ENCODE peak calls at places on chromosomes 6 and 20, in four cellular contexts. A is HepG2, V is A549, Y is H1. N is an unnamed sample.
A peak's percentile ranks its signal among the peaks of the same experiment; 100 is the strongest.

GRCh38 chr6:127949251-127949650 is 48.4 kb upstream of the THEMIS start:
- DNase-seq in A (no peak), V (no peak), Y (no peak), N (no peak)

GRCh38 chr6:7140631-7141366 is 33.0 kb downstream of the RREB1 start:
- DNase-seq in A (peak; percentile 67), V (peak; percentile 60), Y (no peak), N (peak; percentile 91)

GRCh38 chr20:57892471-57892870 is 182.7 kb upstream of the PMEPA1 start:
- DNase-seq in A (no peak), V (no peak), Y (no peak), N (no peak)

GRCh38 chr20:14716251-14716650 is 378.8 kb upstream of the FLRT3 start:
- DNase-seq in A (no peak), V (no peak), Y (peak; percentile 47), N (no peak)

GRCh38 chr6:33837971-33838665 is 34.3 kb upstream of the MLN start:
- DNase-seq in A (no peak), V (no peak), Y (no peak), N (no peak)

GRCh38 chr6:98574991-98575390 is 259.4 kb upstream of the POU3F2 start:
- DNase-seq in A (peak; percentile 45), V (peak; percentile 0), Y (no peak), N (no peak)

GRCh38 chr6:106250997-106251396 is 74.6 kb downstream of the ATG5 start:
- DNase-seq in A (no peak), V (no peak), Y (no peak), N (no peak)

GRCh38 chr20:43849496-43850197 is 65.0 kb upstream of the TOX2 start:
- DNase-seq in A (no peak), V (peak; percentile 62), Y (no peak), N (no peak)

GRCh38 chr6:89618026-89618425 is 20.5 kb downstream of the LYRM2 start:
- DNase-seq in A (no peak), V (no peak), Y (no peak), N (no peak)

GRCh38 chr6:169831450-169832246 is 80.2 kb downstream of the ERMARD start:
- DNase-seq in A (peak; percentile 60), V (peak; percentile 51), Y (peak; percentile 79), N (peak; percentile 83)

GRCh38 chr6:137866200-137866913 is 702 bp upstream of the TNFAIP3 start:
- DNase-seq in A (no peak), V (no peak), Y (no peak), N (peak; percentile 60)

GRCh38 chr20:21099653-21100589 is 6.2 kb downstream of the LINC00237 start:
- DNase-seq in A (no peak), V (peak; percentile 24), Y (no peak), N (peak; percentile 39)

GRCh38 chr6:148868314-148868713 is 121.5 kb downstream of the UST start:
- DNase-seq in A (no peak), V (no peak), Y (no peak), N (no peak)

GRCh38 chr20:38331814-38332213 is 14.5 kb upstream of the LBP start:
- DNase-seq in A (no peak), V (no peak), Y (no peak), N (no peak)

GRCh38 chr6:117906905-117907599 is at the start of gene SLC35F1:
- DNase-seq in A (peak; percentile 5), V (peak; percentile 6), Y (no peak), N (peak; percentile 26)

GRCh38 chr20:24102749-24103148 is 114.2 kb upstream of the GGTLC1 start:
- DNase-seq in A (no peak), V (peak; percentile 47), Y (no peak), N (no peak)

GRCh38 chr6:3039384-3039783 is 28.9 kb upstream of the RIPK1 start:
- DNase-seq in A (no peak), V (no peak), Y (no peak), N (no peak)

GRCh38 chr6:159899994-159900745 is 9.4 kb downstream of the MAS1 start:
- DNase-seq in A (no peak), V (peak; percentile 70), Y (no peak), N (no peak)

GRCh38 chr6:89281779-89282246 is 33.3 kb downstream of the GABRR2 start:
- DNase-seq in A (peak; percentile 44), V (peak; percentile 57), Y (peak; percentile 49), N (peak; percentile 75)

GRCh38 chr6:44301106-44301505 is 12.0 kb downstream of the AARS2 start:
- DNase-seq in A (no peak), V (no peak), Y (no peak), N (no peak)

GRCh38 chr6:152458648-152459047 is 178.5 kb downstream of the SYNE1 start:
- DNase-seq in A (no peak), V (no peak), Y (no peak), N (no peak)

GRCh38 chr6:88263591-88263990 is 97.4 kb upstream of the CNR1 start:
- DNase-seq in A (no peak), V (no peak), Y (no peak), N (no peak)

GRCh38 chr20:43994486-43995100 is 79.9 kb downstream of the TOX2 start:
- DNase-seq in A (no peak), V (no peak), Y (no peak), N (no peak)

GRCh38 chr20:51833326-51833725 is 31.0 kb upstream of the SALL4 start:
- DNase-seq in A (no peak), V (no peak), Y (no peak), N (no peak)

GRCh38 chr20:51528263-51529026 is 14.1 kb downstream of the NFATC2 start:
- DNase-seq in A (no peak), V (no peak), Y (no peak), N (no peak)

GRCh38 chr6:116298273-116298672 is 18.5 kb upstream of the TSPYL1 start:
- DNase-seq in A (no peak), V (no peak), Y (no peak), N (no peak)

GRCh38 chr6:108156180-108156937 is 9.5 kb upstream of the NR2E1 start:
- DNase-seq in A (peak; percentile 6), V (no peak), Y (no peak), N (no peak)

GRCh38 chr6:146194434-146194833 is 165.6 kb downstream of the GRM1 start:
- DNase-seq in A (no peak), V (no peak), Y (no peak), N (no peak)

GRCh38 chr6:31920803-31921202 is 6.7 kb upstream of the C2 start:
- DNase-seq in A (no peak), V (peak; percentile 55), Y (no peak), N (no peak)

GRCh38 chr6:82906951-82907350 is 158.7 kb downstream of the UBE3D start:
- DNase-seq in A (no peak), V (no peak), Y (no peak), N (no peak)

GRCh38 chr6:168042426-168043192 is 36.4 kb downstream of the FRMD1 start:
- DNase-seq in A (no peak), V (no peak), Y (no peak), N (no peak)

GRCh38 chr6:42007753-42008528 is 42.4 kb upstream of the TAF8 start:
- DNase-seq in A (no peak), V (no peak), Y (no peak), N (no peak)

GRCh38 chr20:13786143-13786828 is 1.5 kb downstream of the NDUFAF5 start:
- DNase-seq in A (no peak), V (no peak), Y (no peak), N (no peak)

GRCh38 chr6:25623874-25624273 is 28.1 kb upstream of the SCGN start:
- DNase-seq in A (no peak), V (no peak), Y (no peak), N (no peak)

GRCh38 chr6:168447741-168448140 is 6.8 kb downstream of the SMOC2 start:
- DNase-seq in A (no peak), V (no peak), Y (no peak), N (no peak)

GRCh38 chr20:58634818-58635665 is 16.0 kb upstream of the STX16 start:
- DNase-seq in A (no peak), V (no peak), Y (no peak), N (peak; percentile 60)

GRCh38 chr20:52457826-52458225 is 266.2 kb upstream of the ZFP64 start:
- DNase-seq in A (no peak), V (no peak), Y (no peak), N (no peak)

GRCh38 chr6:167577891-167578361 is 248.8 kb upstream of the AFDN start:
- DNase-seq in A (no peak), V (no peak), Y (no peak), N (no peak)

GRCh38 chr6:158172001-158172400 is 3.9 kb downstream of the GTF2H5 start:
- DNase-seq in A (no peak), V (no peak), Y (no peak), N (no peak)

GRCh38 chr20:32189691-32190607 is 17.6 kb downstream of the PLAGL2 start:
- DNase-seq in A (no peak), V (no peak), Y (no peak), N (no peak)
- TF ChIP-seq CEBPB in A (no peak), V (no peak), Y (no peak), N (no peak)

GRCh38 chr20:2123720-2124119 is 22.1 kb downstream of the STK35 start:
- DNase-seq in A (no peak), V (no peak), Y (no peak), N (no peak)
- TF ChIP-seq EP300 in A (no peak), V (no peak), Y (no peak), N (no peak)

GRCh38 chr6:53673138-53673801 is 7.7 kb upstream of the KLHL31 start:
- DNase-seq in A (peak; percentile 71), V (peak; percentile 60), Y (no peak), N (no peak)
- TF ChIP-seq CEBPB in A (no peak), V (no peak), Y (no peak), N (no peak)

GRCh38 chr20:64080013-64080812 is at the start of gene OPRL1:
- DNase-seq in A (no peak), V (no peak), Y (no peak), N (no peak)
- TF ChIP-seq EP300 in A (no peak), V (no peak), Y (no peak), N (no peak)

N was measured in K562.